ENCODE peak calls at places on chromosomes 5 and 9, in five cellular contexts. W is breast epithelium; L is mucosa of descending colon; F is activated CD4-positive, alpha-beta T cell treated with anti-CD3 and anti-CD28 coated beads, Interleukin-2, amount 10 ng/mL, durations not matched to agents 7 days and 5 days; E is T-helper 17 cell. S is an unnamed sample.

GRCh38 chr9:98780059-98780749 is 16.2 kb downstream of the ANKS6 start:
- DNase-seq in W (no peak), L (no peak), F (no peak), E (no peak), S (no peak)

GRCh38 chr9:82584349-82584846 is 478.5 kb downstream of the RASEF start:
- DNase-seq in W (no peak), L (no peak), F (no peak), E (no peak), S (no peak)

GRCh38 chr5:163821142-163821541 is 315.7 kb downstream of the MAT2B start:
- DNase-seq in W (no peak), L (no peak), F (no peak), E (no peak), S (no peak)

GRCh38 chr5:37437716-37438115 is 58.6 kb downstream of the WDR70 start:
- DNase-seq in W (no peak), L (no peak), F (no peak), E (no peak), S (no peak)

GRCh38 chr9:95460627-95461164 is 56.1 kb downstream of the PTCH1 start:
- DNase-seq in W (no peak), L (no peak), F (no peak), E (no peak), S (no peak)

GRCh38 chr5:135010502-135011354 is 23.3 kb downstream of the PITX1 start:
- DNase-seq in W (peak; percentile 46), L (no peak), F (no peak), E (no peak), S (no peak)

GRCh38 chr5:66841264-66841663 is 245.1 kb downstream of the MAST4 start:
- DNase-seq in W (no peak), L (no peak), F (no peak), E (no peak), S (no peak)

GRCh38 chr5:38433160-38433861 is 123.1 kb downstream of the LIFR start:
- DNase-seq in W (no peak), L (no peak), F (no peak), E (no peak), S (no peak)

GRCh38 chr9:123059472-123060220 is 26.2 kb downstream of the GPR21 start:
- DNase-seq in W (no peak), L (no peak), F (no peak), E (no peak), S (no peak)

GRCh38 chr9:84337252-84337651 is 3.3 kb downstream of the SLC28A3 start:
- DNase-seq in W (no peak), L (peak; percentile 14), F (no peak), E (no peak), S (no peak)

GRCh38 chr9:8366161-8366926 is 566.8 kb upstream of the DMAC1 start:
- DNase-seq in W (no peak), L (no peak), F (no peak), E (no peak), S (no peak)

GRCh38 chr5:41445937-41446563 is 64.4 kb downstream of the PLCXD3 start:
- DNase-seq in W (no peak), L (peak; percentile 8), F (no peak), E (no peak), S (no peak)

GRCh38 chr5:155274484-155274883 is 260.9 kb downstream of the KIF4B start:
- DNase-seq in W (no peak), L (no peak), F (no peak), E (no peak), S (no peak)

GRCh38 chr5:374631-375335 is 53.3 kb downstream of the AHRR start:
- DNase-seq in W (no peak), L (peak; percentile 2), F (no peak), E (no peak), S (peak; percentile 37)

GRCh38 chr9:109411818-109412352 is 86.2 kb downstream of the PTPN3 start:
- DNase-seq in W (no peak), L (no peak), F (peak; percentile 16), E (no peak), S (no peak)

GRCh38 chr9:137461663-137462395 is 2.7 kb upstream of the NSMF start:
- DNase-seq in W (no peak), L (peak; percentile 56), F (peak; percentile 85), E (peak; percentile 47), S (no peak)

GRCh38 chr9:89774971-89775370 is 170.2 kb downstream of the GADD45G start:
- DNase-seq in W (no peak), L (no peak), F (no peak), E (no peak), S (no peak)

GRCh38 chr5:14342306-14342705 is 199.2 kb downstream of the TRIO start:
- DNase-seq in W (no peak), L (no peak), F (no peak), E (no peak), S (no peak)

GRCh38 chr9:121861501-121862180 is 210.2 kb downstream of the DAB2IP start:
- DNase-seq in W (no peak), L (peak; percentile 51), F (no peak), E (no peak), S (peak; percentile 56)

GRCh38 chr5:34655354-34655991 is 655 bp upstream of the RAI14 start:
- DNase-seq in W (peak; percentile 56), L (peak; percentile 60), F (peak; percentile 30), E (no peak), S (peak; percentile 62)

GRCh38 chr9:130835441-130836298 is 616 bp downstream of the ABL1 start:
- DNase-seq in W (no peak), L (peak; percentile 53), F (peak; percentile 23), E (no peak), S (no peak)

GRCh38 chr5:2883771-2884170 is 132.3 kb upstream of the IRX2 start:
- DNase-seq in W (no peak), L (no peak), F (no peak), E (no peak), S (peak; percentile 2)

GRCh38 chr9:69122086-69122390 is 52.0 kb upstream of the TJP2 start:
- DNase-seq in W (peak; percentile 75), L (peak; percentile 71), F (peak; percentile 63), E (peak; percentile 41), S (peak; percentile 82)

GRCh38 chr5:166330061-166330460 is 1961.4 kb upstream of the WWC1 start:
- DNase-seq in W (no peak), L (no peak), F (no peak), E (no peak), S (no peak)

GRCh38 chr9:111431684-111432083 is 52.5 kb downstream of the ECPAS start:
- DNase-seq in W (no peak), L (no peak), F (no peak), E (no peak), S (no peak)

GRCh38 chr9:137439158-137439714 is 1.9 kb downstream of the ENTPD8 start:
- DNase-seq in W (no peak), L (no peak), F (no peak), E (peak; percentile 3), S (peak; percentile 50)

GRCh38 chr9:33416996-33417395 is 14.6 kb upstream of the AQP7 start:
- DNase-seq in W (no peak), L (no peak), F (peak; percentile 48), E (peak; percentile 22), S (no peak)

GRCh38 chr5:139262414-139263139 is 31.0 kb upstream of the MATR3 start:
- DNase-seq in W (peak; percentile 82), L (peak; percentile 85), F (peak; percentile 72), E (peak; percentile 34), S (peak; percentile 81)

GRCh38 chr5:115297043-115297442 is 589 bp upstream of the CCDC112 start:
- DNase-seq in W (no peak), L (peak; percentile 28), F (no peak), E (no peak), S (no peak)

GRCh38 chr5:59190746-59191145 is 607.9 kb downstream of the RAB3C start:
- DNase-seq in W (no peak), L (no peak), F (no peak), E (no peak), S (no peak)

GRCh38 chr9:122226142-122226757 is 2.5 kb downstream of the LHX6 start:
- DNase-seq in W (no peak), L (no peak), F (no peak), E (no peak), S (no peak)

GRCh38 chr5:179906795-179907569 is 715 bp downstream of the TBC1D9B start:
- DNase-seq in W (no peak), L (peak; percentile 40), F (peak; percentile 30), E (no peak), S (no peak)

GRCh38 chr5:5953641-5954040 is 424.7 kb downstream of the MED10 start:
- DNase-seq in W (no peak), L (no peak), F (no peak), E (no peak), S (no peak)

GRCh38 chr5:94562327-94562971 is 56.0 kb downstream of the KIAA0825 start:
- DNase-seq in W (no peak), L (no peak), F (no peak), E (no peak), S (no peak)

S was measured in left lobe of liver.